ENCODE peak calls at places on chromosomes 11 and 22, in four cellular contexts. T is trophoblast cell, I is H9, P is mesendoderm. Z is an unnamed sample.

GRCh38 chr11:3007404-3008010 is 15.4 kb upstream of the NAP1L4 start:
- DNase-seq in T (no peak), P (no peak), I (no peak), Z (no peak)

GRCh38 chr11:117814766-117815261 is 9.7 kb downstream of the FXYD2 start:
- DNase-seq in I (no peak), P (no peak), T (no peak), Z (no peak)

GRCh38 chr22:41256254-41256897 is 15.6 kb upstream of the CHADL start:
- DNase-seq in P (no peak), T (peak), I (no peak), Z (no peak)

GRCh38 chr11:11243790-11244469 is 109.1 kb downstream of the CSNK2A3 start:
- DNase-seq in I (peak), T (no peak), P (peak), Z (no peak)

GRCh38 chr11:88348870-88349269 is 11.3 kb upstream of the CTSC start:
- DNase-seq in I (no peak), T (no peak), P (no peak), Z (no peak)

GRCh38 chr22:39179401-39179827 is 26.9 kb upstream of the CBX7 start:
- DNase-seq in T (no peak), I (peak), P (peak), Z (no peak)

GRCh38 chr11:134270250-134270714 is 5.9 kb upstream of the GLB1L3 start:
- DNase-seq in I (peak), P (peak), T (no peak), Z (no peak)

GRCh38 chr11:118939412-118939915 is 13.7 kb upstream of the BCL9L start:
- DNase-seq in T (no peak), I (no peak), P (no peak), Z (no peak)

GRCh38 chr22:21984793-21985192 is 2.2 kb upstream of the TOP3B start:
- DNase-seq in P (peak), I (peak), T (peak), Z (no peak)

GRCh38 chr11:18798941-18799469 is 7.4 kb upstream of the PTPN5 start:
- DNase-seq in P (no peak), I (no peak), T (no peak), Z (peak)

GRCh38 chr22:44210721-44211120 is 30.0 kb downstream of the PARVG start:
- DNase-seq in I (no peak), P (no peak), T (no peak), Z (no peak)

GRCh38 chr11:20002312-20003216 is 157.7 kb downstream of the DBX1 start:
- DNase-seq in P (no peak), I (no peak), T (no peak), Z (no peak)

GRCh38 chr11:69091638-69092165 is 43.0 kb downstream of the TPCN2 start:
- DNase-seq in T (no peak), P (no peak), I (no peak), Z (no peak)

GRCh38 chr11:123654566-123655081 is at the start of gene SCN3B:
- DNase-seq in I (peak), T (peak), P (peak), Z (peak)
- H3K27ac ChIP-seq in I (no peak), T (no peak), P (no peak), Z (no peak)

GRCh38 chr11:65560555-65561418 is 2.6 kb upstream of the LTBP3 start:
- DNase-seq in P (peak), T (no peak), I (peak), Z (no peak)
- H3K9ac ChIP-seq in P (peak), T (no peak), I (no peak), Z (no peak)

GRCh38 chr11:83033367-83033766 is 38.3 kb downstream of the RAB30 start:
- DNase-seq in I (no peak), P (no peak), T (no peak), Z (no peak)

GRCh38 chr11:83036701-83037100 is 35.0 kb downstream of the RAB30 start:
- DNase-seq in P (no peak), I (no peak), T (no peak), Z (no peak)

GRCh38 chr11:83033972-83034672 is 37.6 kb downstream of the RAB30 start:
- DNase-seq in I (no peak), P (no peak), T (no peak), Z (no peak)

GRCh38 chr11:83034673-83035014 is 37.1 kb downstream of the RAB30 start:
- DNase-seq in P (no peak), T (no peak), I (no peak), Z (no peak)

DNA sequence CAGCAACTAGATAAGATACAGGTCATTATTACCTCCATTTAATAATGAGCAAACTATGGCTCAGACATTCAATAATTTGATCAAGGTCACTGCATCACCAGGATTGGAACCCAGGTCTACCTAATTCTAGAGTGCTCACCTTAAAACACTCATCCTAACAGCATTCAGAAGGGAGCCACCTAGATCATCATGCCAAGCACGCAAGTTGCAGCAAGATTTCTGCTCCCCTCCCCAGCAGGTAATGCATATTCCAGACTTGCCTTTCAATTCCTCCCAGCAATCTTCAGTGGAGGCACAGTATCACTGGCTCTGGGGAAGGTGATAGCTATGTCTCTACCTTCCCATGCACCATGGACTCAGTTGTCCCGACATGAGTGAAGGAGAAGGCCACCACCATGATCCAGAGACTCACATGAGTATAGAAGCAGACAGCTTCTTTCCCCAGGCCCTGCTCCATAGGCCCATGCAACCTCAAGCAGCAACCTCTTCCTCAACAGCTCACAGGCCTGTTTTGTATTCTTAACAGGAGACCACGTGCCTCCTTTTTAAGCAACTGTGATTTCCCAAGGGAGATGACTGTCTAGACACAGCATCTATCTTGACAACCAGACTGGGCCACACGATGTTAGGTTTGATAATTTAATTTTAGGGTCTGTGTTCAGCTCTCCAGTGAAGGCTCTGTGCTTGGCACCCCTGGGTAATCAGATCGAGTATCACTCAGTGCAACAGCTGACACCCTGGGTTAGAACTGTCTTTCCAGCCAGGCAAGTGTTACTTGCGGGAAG is 36.4 kb downstream of the RAB30 start:
- DNase-seq in I (no peak), T (no peak), P (no peak), Z (no peak)
- H3K27ac ChIP-seq in I (no peak), T (no peak), P (no peak), Z (peak)

GRCh38 chr11:113288286-113288863 is 26.0 kb upstream of the TTC12 start:
- DNase-seq in P (no peak), I (no peak), T (no peak), Z (no peak)
- H3K9ac ChIP-seq in P (no peak), I (no peak), T (no peak), Z (no peak)

GRCh38 chr22:17769716-17770082 is 4.6 kb downstream of the BID start:
- DNase-seq in I (no peak), T (no peak), P (no peak), Z (no peak)
- H3K27ac ChIP-seq in I (no peak), T (no peak), P (no peak), Z (no peak)

GRCh38 chr11:120548682-120549209 is 37.2 kb downstream of the GRIK4 start:
- DNase-seq in I (no peak), T (peak), P (no peak), Z (no peak)
- H3K9ac ChIP-seq in I (no peak), T (no peak), P (no peak), Z (no peak)

GRCh38 chr11:61700720-61701119 is 20.5 kb downstream of the DAGLA start:
- DNase-seq in P (no peak), T (no peak), I (no peak), Z (no peak)
- H3K27ac ChIP-seq in P (no peak), T (no peak), I (no peak), Z (no peak)

GRCh38 chr11:73538381-73538872 is 59.5 kb downstream of the FAM168A start:
- DNase-seq in P (peak), T (no peak), I (no peak), Z (no peak)
- H3K9ac ChIP-seq in P (no peak), T (no peak), I (peak), Z (no peak)